ENCODE peak calls at places on chromosomes 1 and 21, in six cellular contexts. B is AG10803; A is stimulated activated CD4-positive, alpha-beta T cell treated with anti-CD3 and anti-CD28 coated beads, TNF-alpha, amount 100 ng/mL, for 1 hour; I is HTR-8/SVneo; Q is ecto neural progenitor cell; H is T-helper 1 cell. J is an unnamed sample.

GRCh38 chr21:45050786-45051489 is 23.4 kb upstream of the ADARB1 start:
- DNase-seq in B (peak; percentile 88), A (no peak), I (peak; percentile 78), Q (no peak), H (no peak), J (no peak)

GRCh38 chr1:43706598-43707190 is 642 bp upstream of the ST3GAL3 start:
- DNase-seq in B (peak; percentile 17), A (no peak), I (no peak), Q (peak; percentile 67), H (no peak), J (peak; percentile 11)

GRCh38 chr1:210465150-210465549 is 136.4 kb downstream of the HHAT start:
- DNase-seq in B (no peak), A (no peak), I (no peak), Q (no peak), H (no peak), J (no peak)

GRCh38 chr1:219812086-219812485 is 116.3 kb downstream of the SLC30A10 start:
- DNase-seq in B (no peak), A (no peak), I (no peak), Q (no peak), H (no peak), J (no peak)

GRCh38 chr1:116487016-116487415 is 83.8 kb downstream of the CD58 start:
- DNase-seq in B (no peak), A (no peak), I (no peak), Q (no peak), H (no peak), J (no peak)

GRCh38 chr1:227795732-227796131 is 19.7 kb upstream of the PRSS38 start:
- DNase-seq in B (no peak), A (no peak), I (no peak), Q (peak; percentile 49), H (no peak), J (no peak)

GRCh38 chr21:14572206-14572780 is 26.2 kb upstream of the SAMSN1 start:
- DNase-seq in B (no peak), A (no peak), I (no peak), Q (no peak), H (no peak), J (no peak)

GRCh38 chr1:6587261-6588005 is 7.6 kb downstream of the ZBTB48 start:
- DNase-seq in B (no peak), A (no peak), I (no peak), Q (no peak), H (no peak), J (peak; percentile 90)

GRCh38 chr21:16086936-16087335 is 357.2 kb downstream of the USP25 start:
- DNase-seq in B (no peak), A (no peak), I (no peak), Q (no peak), H (no peak), J (no peak)